ENCODE peak calls at places on chromosomes 3 and 15, in four cellular contexts. One of them, this sample, is unnamed.
A peak's percentile ranks its signal among the peaks of the same experiment; 100 is the strongest.

GRCh38 chr15:57743424-57743823 is 36.9 kb downstream of the POLR2M start:
- DNase-seq in right cardiac atrium: no peak
- DNase-seq in prostate gland: no peak
- DNase-seq in lower lobe of right lung: no peak
- DNase-seq in this sample: no peak

GRCh38 chr3:22585504-22585903 is 617.6 kb upstream of the UBE2E2 start:
- DNase-seq in right cardiac atrium: no peak
- DNase-seq in prostate gland: no peak
- DNase-seq in lower lobe of right lung: no peak
- DNase-seq in this sample: no peak

GRCh38 chr3:32109256-32109655 is 2.8 kb downstream of the GPD1L start:
- DNase-seq in prostate gland: peak; percentile 91
- DNase-seq in right cardiac atrium: peak; percentile 96
- DNase-seq in lower lobe of right lung: peak; percentile 89
- DNase-seq in this sample: no peak

GRCh38 chr3:134955874-134956273 is 160.8 kb downstream of the EPHB1 start:
- DNase-seq in lower lobe of right lung: no peak
- DNase-seq in prostate gland: no peak
- DNase-seq in right cardiac atrium: no peak
- DNase-seq in this sample: no peak

GRCh38 chr3:173397161-173398110 is at the start of gene NLGN1:
- DNase-seq in right cardiac atrium: peak; percentile 90
- DNase-seq in lower lobe of right lung: peak; percentile 73
- DNase-seq in prostate gland: peak; percentile 66
- DNase-seq in this sample: no peak

GRCh38 chr15:81768773-81769172 is 277.0 kb downstream of the MEX3B start:
- DNase-seq in right cardiac atrium: no peak
- DNase-seq in prostate gland: no peak
- DNase-seq in lower lobe of right lung: no peak
- DNase-seq in this sample: no peak

GRCh38 chr15:81548350-81549116 is 174.5 kb upstream of the TMC3 start:
- DNase-seq in right cardiac atrium: no peak
- DNase-seq in prostate gland: no peak
- DNase-seq in lower lobe of right lung: no peak
- DNase-seq in this sample: no peak

GRCh38 chr3:133371676-133372075 is 28.2 kb upstream of the BFSP2 start:
- DNase-seq in prostate gland: no peak
- DNase-seq in right cardiac atrium: no peak
- DNase-seq in lower lobe of right lung: no peak
- DNase-seq in this sample: no peak

GRCh38 chr3:37086918-37087317 is 87.5 kb downstream of the LRRFIP2 start:
- DNase-seq in right cardiac atrium: no peak
- DNase-seq in prostate gland: no peak
- DNase-seq in lower lobe of right lung: no peak
- DNase-seq in this sample: no peak

GRCh38 chr3:120780977-120781376 is 38.4 kb downstream of the GTF2E1 start:
- DNase-seq in prostate gland: no peak
- DNase-seq in lower lobe of right lung: no peak
- DNase-seq in right cardiac atrium: peak; percentile 43
- DNase-seq in this sample: peak; percentile 51

GRCh38 chr3:183513046-183513706 is 42.3 kb downstream of the KLHL6 start:
- DNase-seq in lower lobe of right lung: no peak
- DNase-seq in prostate gland: no peak
- DNase-seq in right cardiac atrium: no peak
- DNase-seq in this sample: peak; percentile 8

GRCh38 chr15:87940763-87941162 is 315.8 kb downstream of the NTRK3 start:
- DNase-seq in lower lobe of right lung: no peak
- DNase-seq in prostate gland: no peak
- DNase-seq in right cardiac atrium: no peak
- DNase-seq in this sample: no peak

GRCh38 chr3:13042932-13043275 is 30.3 kb downstream of the IQSEC1 start:
- DNase-seq in lower lobe of right lung: peak; percentile 32
- DNase-seq in right cardiac atrium: peak; percentile 28
- DNase-seq in prostate gland: no peak
- DNase-seq in this sample: no peak

GRCh38 chr3:121152573-121152972 is 244.6 kb downstream of the STXBP5L start:
- DNase-seq in prostate gland: no peak
- DNase-seq in lower lobe of right lung: no peak
- DNase-seq in right cardiac atrium: no peak
- DNase-seq in this sample: no peak

GRCh38 chr15:33671456-33671855 is 296.8 kb upstream of the CHRM5 start:
- DNase-seq in lower lobe of right lung: no peak
- DNase-seq in prostate gland: no peak
- DNase-seq in right cardiac atrium: no peak
- DNase-seq in this sample: no peak

GRCh38 chr3:71796268-71796667 is 11.3 kb upstream of the PROK2 start:
- DNase-seq in prostate gland: no peak
- DNase-seq in right cardiac atrium: no peak
- DNase-seq in lower lobe of right lung: no peak
- DNase-seq in this sample: no peak

GRCh38 chr3:7015683-7016440 is 154.9 kb downstream of the GRM7 start:
- DNase-seq in prostate gland: no peak
- DNase-seq in right cardiac atrium: no peak
- DNase-seq in lower lobe of right lung: no peak
- DNase-seq in this sample: no peak

GRCh38 chr3:114597012-114597411 is 303.2 kb downstream of the TIGIT start:
- DNase-seq in lower lobe of right lung: no peak
- DNase-seq in prostate gland: no peak
- DNase-seq in right cardiac atrium: no peak
- DNase-seq in this sample: no peak

GRCh38 chr3:14393440-14394111 is 8.8 kb upstream of the SLC6A6 start:
- DNase-seq in right cardiac atrium: no peak
- DNase-seq in prostate gland: no peak
- DNase-seq in lower lobe of right lung: no peak
- DNase-seq in this sample: no peak

GRCh38 chr3:72042397-72043211 is 257.7 kb upstream of the PROK2 start:
- DNase-seq in right cardiac atrium: no peak
- DNase-seq in lower lobe of right lung: no peak
- DNase-seq in prostate gland: no peak
- DNase-seq in this sample: no peak

GRCh38 chr3:142633073-142633472 is 36.9 kb downstream of the PLS1 start:
- DNase-seq in lower lobe of right lung: no peak
- DNase-seq in right cardiac atrium: no peak
- DNase-seq in prostate gland: no peak
- DNase-seq in this sample: no peak

GRCh38 chr3:56052219-56052618 is 416.0 kb downstream of the ERC2 start:
- DNase-seq in lower lobe of right lung: no peak
- DNase-seq in prostate gland: no peak
- DNase-seq in right cardiac atrium: no peak
- DNase-seq in this sample: no peak

GRCh38 chr3:14440531-14441239 is 38.3 kb downstream of the SLC6A6 start:
- DNase-seq in right cardiac atrium: peak; percentile 65
- DNase-seq in lower lobe of right lung: no peak
- DNase-seq in prostate gland: no peak
- DNase-seq in this sample: no peak

GRCh38 chr3:171497546-171497945 is 37.3 kb upstream of the TNIK start:
- DNase-seq in prostate gland: no peak
- DNase-seq in right cardiac atrium: no peak
- DNase-seq in lower lobe of right lung: no peak
- DNase-seq in this sample: no peak

GRCh38 chr3:197430961-197431910 is 124.5 kb downstream of the BDH1 start:
- DNase-seq in right cardiac atrium: no peak
- DNase-seq in lower lobe of right lung: no peak
- DNase-seq in prostate gland: no peak
- DNase-seq in this sample: no peak

GRCh38 chr3:141305436-141305835 is 62.9 kb upstream of the ZBTB38 start:
- DNase-seq in lower lobe of right lung: no peak
- DNase-seq in prostate gland: no peak
- DNase-seq in right cardiac atrium: no peak
- DNase-seq in this sample: no peak

GRCh38 chr3:141306276-141306675 is 62.0 kb upstream of the ZBTB38 start:
- DNase-seq in lower lobe of right lung: no peak
- DNase-seq in prostate gland: no peak
- DNase-seq in right cardiac atrium: no peak
- DNase-seq in this sample: no peak

GRCh38 chr3:141306922-141307321 is 61.4 kb upstream of the ZBTB38 start:
- DNase-seq in right cardiac atrium: no peak
- DNase-seq in prostate gland: no peak
- DNase-seq in lower lobe of right lung: no peak
- DNase-seq in this sample: no peak

GRCh38 chr3:141308588-141309218 is 59.6 kb upstream of the ZBTB38 start:
- DNase-seq in lower lobe of right lung: peak; percentile 69
- DNase-seq in prostate gland: peak; percentile 63
- DNase-seq in right cardiac atrium: peak; percentile 72
- DNase-seq in this sample: no peak

DNA sequence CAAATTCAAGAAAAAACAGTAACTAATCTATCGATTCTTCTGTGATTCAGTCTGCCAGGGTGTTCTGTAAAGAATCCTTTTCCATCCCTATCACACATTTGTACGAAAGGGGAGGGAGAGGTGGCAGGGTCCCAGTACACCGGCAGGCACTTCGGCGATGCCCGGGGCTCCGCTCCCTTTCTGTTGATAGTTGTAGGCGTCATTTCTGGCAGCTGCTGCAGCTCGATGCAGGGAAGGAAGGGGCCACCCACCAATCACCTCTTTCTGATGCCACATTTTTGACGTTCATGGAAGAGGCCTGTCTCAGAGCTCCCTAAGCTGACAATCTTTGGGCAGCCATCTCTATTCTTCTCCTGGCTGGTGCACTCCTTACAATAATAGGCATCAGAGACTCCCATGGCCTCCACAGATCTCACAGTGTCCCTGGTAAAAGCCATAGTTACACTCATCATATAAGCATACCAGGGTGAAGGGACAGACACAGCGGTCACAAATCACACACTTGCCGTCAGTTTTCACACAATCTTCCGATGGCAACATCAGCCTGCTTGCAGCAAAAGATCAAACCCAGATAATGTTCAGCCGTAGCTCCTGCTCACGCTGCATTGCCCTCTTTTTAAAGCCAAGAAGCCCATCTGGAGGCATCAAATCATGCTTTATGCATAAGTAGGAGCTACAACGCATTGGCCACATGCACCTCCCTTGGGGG is 60.8 kb upstream of the ZBTB38 start:
- DNase-seq in lower lobe of right lung: no peak
- DNase-seq in right cardiac atrium: no peak
- DNase-seq in prostate gland: no peak
- DNase-seq in this sample: no peak
- H3K4me1 ChIP-seq in lower lobe of right lung: peaks cover 12% of the 10 kb centered on the region
- H3K4me1 ChIP-seq in right cardiac atrium: peaks cover 6% of the 10 kb centered on the region
- H3K4me1 ChIP-seq in prostate gland: no peaks in the 10 kb centered on the region
- H3K4me1 ChIP-seq in this sample: peaks cover 3% of the 10 kb centered on the region

GRCh38 chr3:48898383-48899234 is at the start of gene SLC25A20:
- DNase-seq in lower lobe of right lung: peak; percentile 96
- DNase-seq in prostate gland: peak; percentile 75
- DNase-seq in right cardiac atrium: peak; percentile 98
- DNase-seq in this sample: peak; percentile 89

GRCh38 chr3:48896991-48897390 is 1.7 kb downstream of the SLC25A20 start:
- DNase-seq in right cardiac atrium: no peak
- DNase-seq in prostate gland: no peak
- DNase-seq in lower lobe of right lung: no peak
- DNase-seq in this sample: no peak

GRCh38 chr3:48899298-48899697 is 616 bp upstream of the SLC25A20 start:
- DNase-seq in right cardiac atrium: no peak
- DNase-seq in lower lobe of right lung: no peak
- DNase-seq in prostate gland: no peak
- DNase-seq in this sample: no peak

DNA sequence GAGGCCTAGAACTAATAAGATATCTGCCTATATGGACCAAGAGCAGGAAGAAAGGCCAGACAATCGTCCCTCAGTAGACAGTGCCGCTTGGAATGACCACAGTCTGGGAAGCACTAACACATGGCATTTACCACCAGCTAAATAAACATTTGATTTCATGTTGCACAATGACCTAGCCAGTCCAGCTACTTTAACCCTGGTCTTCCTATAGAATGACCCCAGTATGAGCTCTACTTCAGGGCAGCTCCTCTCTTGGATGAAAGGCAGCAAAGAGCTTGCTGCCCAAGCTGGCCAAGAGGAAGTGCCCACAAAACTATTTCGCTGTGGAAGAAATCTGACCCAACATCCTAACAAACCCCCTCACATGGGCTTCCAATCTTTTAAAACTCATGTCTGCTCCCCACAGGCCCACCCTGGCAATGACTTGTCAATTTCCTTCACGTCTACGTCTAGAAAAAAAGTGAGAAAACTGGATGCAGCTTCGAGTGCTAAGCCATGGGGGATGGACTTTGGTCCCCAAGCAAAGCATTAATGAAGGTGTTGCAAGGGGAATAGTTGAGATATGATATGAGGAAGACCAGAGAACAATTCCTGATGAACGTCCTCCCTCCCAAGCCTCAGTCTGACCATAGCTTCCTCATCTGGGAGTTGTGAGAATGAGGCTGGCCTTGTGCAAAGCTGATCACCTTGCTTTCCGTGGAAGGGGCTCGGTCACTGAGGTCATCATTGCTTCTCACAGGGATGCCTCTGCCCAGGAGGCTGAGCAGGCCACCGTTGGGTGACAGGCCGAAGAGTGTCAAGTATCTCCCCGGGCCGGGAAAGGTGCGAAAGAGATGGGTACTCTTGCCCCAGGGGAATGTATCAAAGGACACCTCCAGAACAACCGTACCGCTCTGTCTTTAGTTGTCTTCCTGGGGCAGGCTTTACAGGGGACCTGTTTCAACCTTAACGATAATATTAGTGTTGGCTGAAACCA is 993 bp downstream of the SLC25A20 start:
- DNase-seq in right cardiac atrium: no peak
- DNase-seq in lower lobe of right lung: no peak
- DNase-seq in prostate gland: no peak
- DNase-seq in this sample: no peak
- H3K4me1 ChIP-seq in right cardiac atrium: peaks cover 7% of the 10 kb centered on the region
- H3K4me1 ChIP-seq in lower lobe of right lung: peaks cover 29% of the 10 kb centered on the region
- H3K4me1 ChIP-seq in prostate gland: no peaks in the 10 kb centered on the region
- H3K4me1 ChIP-seq in this sample: no peaks in the 10 kb centered on the region

GRCh38 chr3:10194328-10195071 is 29.8 kb downstream of the IRAK2 start:
- DNase-seq in lower lobe of right lung: no peak
- DNase-seq in prostate gland: peak; percentile 75
- DNase-seq in right cardiac atrium: no peak
- DNase-seq in this sample: no peak
- H3K4me1 ChIP-seq in lower lobe of right lung: peaks cover 85% of the 10 kb centered on the region
- H3K4me1 ChIP-seq in prostate gland: peaks cover 34% of the 10 kb centered on the region
- H3K4me1 ChIP-seq in right cardiac atrium: peaks cover 13% of the 10 kb centered on the region
- H3K4me1 ChIP-seq in this sample: peaks cover 62% of the 10 kb centered on the region

DNA sequence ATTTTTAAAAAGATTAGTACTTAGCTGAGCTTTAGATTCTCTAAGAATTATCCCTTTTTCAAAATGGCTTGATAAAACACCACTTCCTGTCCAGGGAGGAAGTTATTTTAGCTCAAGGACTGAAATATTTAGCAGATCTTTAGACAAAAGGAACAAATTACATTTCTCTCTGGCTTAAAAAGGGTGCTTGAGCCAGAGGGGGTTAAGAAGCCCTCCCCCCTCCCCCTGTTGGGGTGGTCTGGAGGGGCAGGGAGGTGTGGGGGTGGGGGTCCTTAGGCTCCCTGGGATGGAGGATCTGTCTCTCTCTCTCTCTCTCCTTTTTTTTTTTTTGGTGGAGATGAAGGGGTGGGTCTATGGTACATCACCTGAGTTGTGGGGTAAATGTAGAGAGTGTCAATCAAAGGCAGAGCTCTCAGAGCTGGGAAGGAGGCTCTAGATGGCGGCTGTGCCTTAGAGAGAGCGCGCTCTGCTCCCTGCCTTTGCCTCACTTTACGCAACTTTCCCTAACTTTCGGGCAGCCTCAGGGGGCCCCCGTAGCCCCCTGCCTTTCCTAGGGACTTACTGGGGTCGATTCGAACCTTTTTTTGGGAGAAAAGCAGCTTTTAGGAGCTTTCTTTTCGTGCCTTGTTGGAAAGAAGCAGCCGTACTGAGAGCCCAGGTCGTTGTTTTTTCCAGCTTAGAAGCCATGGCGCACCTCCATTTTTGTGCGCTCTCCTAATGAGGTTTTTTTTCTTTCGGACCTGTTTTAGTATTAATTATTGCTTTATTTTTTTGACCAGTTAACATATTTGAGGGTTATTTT is at the start of gene CHD2:
- DNase-seq in prostate gland: peak; percentile 84
- DNase-seq in right cardiac atrium: peak; percentile 67
- DNase-seq in lower lobe of right lung: peak; percentile 72
- DNase-seq in this sample: peak; percentile 86
- H3K4me1 ChIP-seq in prostate gland: peaks cover under 1% of the 10 kb centered on the region
- H3K4me1 ChIP-seq in right cardiac atrium: no peaks in the 10 kb centered on the region
- H3K4me1 ChIP-seq in lower lobe of right lung: peaks cover 56% of the 10 kb centered on the region
- H3K4me1 ChIP-seq in this sample: peaks cover 22% of the 10 kb centered on the region

This sample was measured in RWPE2.